ENCODE peak calls at places on chromosome 20, in six cellular contexts. One of them, this sample, is unnamed.

GRCh38 chr20:15248618-15249395 is 911.4 kb upstream of the FLRT3 start:
- DNase-seq in sigmoid colon: no peak
- DNase-seq in prostate gland: no peak
- DNase-seq in stomach: no peak
- DNase-seq in upper lobe of left lung: no peak
- DNase-seq in K562: no peak
- DNase-seq in this sample: no peak

GRCh38 chr20:53898558-53898931 is 171.8 kb downstream of the BCAS1 start:
- DNase-seq in sigmoid colon: no peak
- DNase-seq in prostate gland: no peak
- DNase-seq in stomach: no peak
- DNase-seq in upper lobe of left lung: no peak
- DNase-seq in K562: no peak
- DNase-seq in this sample: no peak

GRCh38 chr20:10508060-10508459 is 73.0 kb downstream of the SLX4IP start:
- DNase-seq in sigmoid colon: peak; percentile 84
- DNase-seq in prostate gland: peak; percentile 61
- DNase-seq in stomach: no peak
- DNase-seq in upper lobe of left lung: peak; percentile 13
- DNase-seq in K562: no peak
- DNase-seq in this sample: no peak

GRCh38 chr20:17568972-17569471 is 853 bp upstream of the DSTN start:
- DNase-seq in sigmoid colon: peak; percentile 98
- DNase-seq in prostate gland: peak; percentile 90
- DNase-seq in stomach: peak; percentile 87
- DNase-seq in upper lobe of left lung: peak; percentile 93
- DNase-seq in K562: peak; percentile 47
- DNase-seq in this sample: peak; percentile 90

GRCh38 chr20:22932236-22932635 is 102.9 kb upstream of the SSTR4 start:
- DNase-seq in sigmoid colon: no peak
- DNase-seq in prostate gland: no peak
- DNase-seq in stomach: no peak
- DNase-seq in upper lobe of left lung: no peak
- DNase-seq in K562: no peak
- DNase-seq in this sample: no peak

GRCh38 chr20:58228484-58229197 is at the start of gene ANKRD60:
- DNase-seq in sigmoid colon: peak; percentile 59
- DNase-seq in prostate gland: no peak
- DNase-seq in stomach: no peak
- DNase-seq in upper lobe of left lung: peak; percentile 87
- DNase-seq in K562: peak; percentile 77
- DNase-seq in this sample: no peak

GRCh38 chr20:9422335-9422734 is 92.1 kb upstream of the LAMP5 start:
- DNase-seq in sigmoid colon: no peak
- DNase-seq in prostate gland: no peak
- DNase-seq in stomach: no peak
- DNase-seq in upper lobe of left lung: no peak
- DNase-seq in K562: no peak
- DNase-seq in this sample: no peak

GRCh38 chr20:58638467-58639181 is 12.5 kb upstream of the STX16 start:
- DNase-seq in sigmoid colon: peak; percentile 47
- DNase-seq in prostate gland: no peak
- DNase-seq in stomach: no peak
- DNase-seq in upper lobe of left lung: no peak
- DNase-seq in K562: no peak
- DNase-seq in this sample: no peak

GRCh38 chr20:11810316-11811130 is 107.2 kb upstream of the BTBD3 start:
- DNase-seq in sigmoid colon: no peak
- DNase-seq in prostate gland: no peak
- DNase-seq in stomach: no peak
- DNase-seq in upper lobe of left lung: no peak
- DNase-seq in K562: no peak
- DNase-seq in this sample: no peak

GRCh38 chr20:41150664-41151063 is 13.3 kb downstream of the PLCG1 start:
- DNase-seq in sigmoid colon: no peak
- DNase-seq in prostate gland: no peak
- DNase-seq in stomach: no peak
- DNase-seq in upper lobe of left lung: no peak
- DNase-seq in K562: peak; percentile 75
- DNase-seq in this sample: no peak

GRCh38 chr20:39699331-39699730 is 737.2 kb downstream of the DHX35 start:
- DNase-seq in sigmoid colon: no peak
- DNase-seq in prostate gland: no peak
- DNase-seq in stomach: no peak
- DNase-seq in upper lobe of left lung: no peak
- DNase-seq in K562: no peak
- DNase-seq in this sample: no peak

GRCh38 chr20:45539382-45539781 is at the start of gene WFDC6:
- DNase-seq in sigmoid colon: no peak
- DNase-seq in prostate gland: no peak
- DNase-seq in stomach: no peak
- DNase-seq in upper lobe of left lung: no peak
- DNase-seq in K562: no peak
- DNase-seq in this sample: no peak

GRCh38 chr20:44572551-44573500 is 9.6 kb upstream of the PKIG start:
- DNase-seq in sigmoid colon: peak; percentile 86
- DNase-seq in prostate gland: peak; percentile 50
- DNase-seq in stomach: no peak
- DNase-seq in upper lobe of left lung: no peak
- DNase-seq in K562: no peak
- DNase-seq in this sample: peak; percentile 80

DNA sequence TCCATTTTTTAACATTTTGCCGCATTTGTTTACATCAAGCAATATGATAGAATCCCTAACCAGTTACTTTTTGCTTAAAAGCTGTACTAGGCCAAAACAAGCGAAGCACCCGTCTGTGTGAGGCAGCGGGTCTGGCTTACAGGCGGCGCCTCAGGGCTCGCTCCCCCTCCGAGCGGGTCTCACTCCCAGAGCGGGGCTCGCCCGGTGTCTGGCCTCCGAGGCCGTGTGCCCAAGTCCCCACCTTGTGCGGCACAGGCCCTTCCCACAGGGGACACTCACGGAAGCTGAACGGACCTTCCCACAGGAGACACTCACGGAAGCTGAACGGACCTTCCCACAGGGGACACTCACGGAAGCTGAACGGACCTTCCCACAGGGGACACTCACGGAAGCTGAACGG is 23.4 kb downstream of the ZBTB46 start:
- DNase-seq in sigmoid colon: no peak
- DNase-seq in prostate gland: no peak
- DNase-seq in stomach: no peak
- DNase-seq in upper lobe of left lung: no peak
- DNase-seq in K562: no peak
- DNase-seq in this sample: no peak
- TF ChIP-seq POLR2AphosphoS5 in sigmoid colon: no peak
- TF ChIP-seq POLR2AphosphoS5 in prostate gland: no peak
- TF ChIP-seq POLR2AphosphoS5 in stomach: no peak
- TF ChIP-seq POLR2AphosphoS5 in upper lobe of left lung: no peak
- TF ChIP-seq POLR2AphosphoS5 in K562: no peak
- TF ChIP-seq POLR2AphosphoS5 in this sample: no peak

GRCh38 chr20:32130352-32130751 is 20.8 kb downstream of the TM9SF4 start:
- DNase-seq in sigmoid colon: peak; percentile 2
- DNase-seq in prostate gland: no peak
- DNase-seq in stomach: no peak
- DNase-seq in upper lobe of left lung: no peak
- DNase-seq in K562: no peak
- DNase-seq in this sample: no peak
- TF ChIP-seq POLR2AphosphoS5 in sigmoid colon: no peak
- TF ChIP-seq POLR2AphosphoS5 in prostate gland: no peak
- TF ChIP-seq POLR2AphosphoS5 in stomach: no peak
- TF ChIP-seq POLR2AphosphoS5 in upper lobe of left lung: no peak
- TF ChIP-seq POLR2AphosphoS5 in K562: no peak
- TF ChIP-seq POLR2AphosphoS5 in this sample: no peak

DNA sequence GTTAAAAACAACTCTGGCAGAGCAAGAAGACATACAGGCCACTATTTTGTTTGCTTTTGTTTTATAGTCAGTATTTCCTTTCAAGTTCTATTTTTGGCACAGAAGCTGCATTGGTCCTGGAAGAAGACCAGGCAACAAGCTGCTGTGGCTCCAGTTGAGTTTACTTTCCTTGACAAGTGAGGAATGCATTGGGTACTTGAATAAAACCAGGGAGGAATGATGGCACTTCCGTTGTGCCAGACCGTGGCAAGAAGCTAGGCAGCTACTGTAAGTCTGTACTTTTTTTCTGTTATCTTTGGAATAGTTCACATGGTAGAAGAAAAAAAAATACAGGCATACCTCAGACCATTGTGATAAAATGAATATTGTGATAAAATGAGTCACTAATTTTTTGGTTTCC is 66.3 kb downstream of the NCOA3 start:
- DNase-seq in sigmoid colon: peak; percentile 72
- DNase-seq in prostate gland: peak; percentile 83
- DNase-seq in stomach: peak; percentile 49
- DNase-seq in upper lobe of left lung: no peak
- DNase-seq in K562: no peak
- DNase-seq in this sample: peak; percentile 27
- TF ChIP-seq POLR2AphosphoS5 in sigmoid colon: peak; percentile 98
- TF ChIP-seq POLR2AphosphoS5 in prostate gland: peak; percentile 97
- TF ChIP-seq POLR2AphosphoS5 in stomach: peak; percentile 59
- TF ChIP-seq POLR2AphosphoS5 in upper lobe of left lung: peak; percentile 27
- TF ChIP-seq POLR2AphosphoS5 in K562: no peak
- TF ChIP-seq POLR2AphosphoS5 in this sample: no peak

GRCh38 chr20:1390552-1391403 is 2.1 kb downstream of the FKBP1A start:
- DNase-seq in sigmoid colon: no peak
- DNase-seq in prostate gland: no peak
- DNase-seq in stomach: no peak
- DNase-seq in upper lobe of left lung: peak; percentile 10
- DNase-seq in K562: no peak
- DNase-seq in this sample: no peak
- TF ChIP-seq POLR2AphosphoS5 in sigmoid colon: no peak
- TF ChIP-seq POLR2AphosphoS5 in prostate gland: no peak
- TF ChIP-seq POLR2AphosphoS5 in stomach: no peak
- TF ChIP-seq POLR2AphosphoS5 in upper lobe of left lung: no peak
- TF ChIP-seq POLR2AphosphoS5 in K562: no peak
- TF ChIP-seq POLR2AphosphoS5 in this sample: peak; percentile 15

GRCh38 chr20:49411221-49411925 is 71.1 kb downstream of the KCNB1 start:
- DNase-seq in sigmoid colon: no peak
- DNase-seq in prostate gland: no peak
- DNase-seq in stomach: no peak
- DNase-seq in upper lobe of left lung: no peak
- DNase-seq in K562: no peak
- DNase-seq in this sample: no peak
- TF ChIP-seq POLR2AphosphoS5 in sigmoid colon: no peak
- TF ChIP-seq POLR2AphosphoS5 in prostate gland: no peak
- TF ChIP-seq POLR2AphosphoS5 in stomach: no peak
- TF ChIP-seq POLR2AphosphoS5 in upper lobe of left lung: no peak
- TF ChIP-seq POLR2AphosphoS5 in K562: no peak
- TF ChIP-seq POLR2AphosphoS5 in this sample: no peak

DNA sequence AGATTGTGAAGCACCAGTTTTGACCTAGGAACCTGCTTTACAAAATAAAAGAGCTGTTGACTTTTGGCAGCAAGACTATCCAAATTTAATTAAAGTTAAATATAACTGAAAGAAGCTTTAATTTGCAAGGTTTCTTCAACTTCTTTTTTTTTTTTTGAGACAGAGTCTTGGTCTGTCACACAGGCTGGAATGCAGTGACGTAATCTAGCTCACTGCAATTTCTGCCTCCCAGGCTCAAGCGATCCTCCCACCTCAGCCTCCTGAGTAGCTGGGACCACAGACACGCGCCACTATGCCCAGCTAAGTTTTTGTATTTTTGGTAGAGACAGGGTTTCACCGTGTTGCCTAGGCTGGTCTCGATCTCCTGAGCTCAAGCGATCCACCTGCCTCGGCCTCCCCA is 13.7 kb upstream of the CSE1L start:
- DNase-seq in sigmoid colon: no peak
- DNase-seq in prostate gland: no peak
- DNase-seq in stomach: no peak
- DNase-seq in upper lobe of left lung: no peak
- DNase-seq in K562: no peak
- DNase-seq in this sample: no peak
- TF ChIP-seq POLR2AphosphoS5 in sigmoid colon: no peak
- TF ChIP-seq POLR2AphosphoS5 in prostate gland: no peak
- TF ChIP-seq POLR2AphosphoS5 in stomach: no peak
- TF ChIP-seq POLR2AphosphoS5 in upper lobe of left lung: no peak
- TF ChIP-seq POLR2AphosphoS5 in K562: no peak
- TF ChIP-seq POLR2AphosphoS5 in this sample: no peak

GRCh38 chr20:56827763-56828162 is 198.7 kb downstream of the TFAP2C start:
- DNase-seq in sigmoid colon: peak; percentile 70
- DNase-seq in prostate gland: no peak
- DNase-seq in stomach: no peak
- DNase-seq in upper lobe of left lung: peak; percentile 34
- DNase-seq in K562: no peak
- DNase-seq in this sample: no peak

GRCh38 chr20:56828402-56828801 is 199.3 kb downstream of the TFAP2C start:
- DNase-seq in sigmoid colon: no peak
- DNase-seq in prostate gland: no peak
- DNase-seq in stomach: no peak
- DNase-seq in upper lobe of left lung: no peak
- DNase-seq in K562: peak; percentile 62
- DNase-seq in this sample: no peak

GRCh38 chr20:56826306-56826970 is 197.3 kb downstream of the TFAP2C start:
- DNase-seq in sigmoid colon: peak; percentile 82
- DNase-seq in prostate gland: peak; percentile 28
- DNase-seq in stomach: no peak
- DNase-seq in upper lobe of left lung: no peak
- DNase-seq in K562: no peak
- DNase-seq in this sample: no peak

GRCh38 chr20:56829788-56830385 is 200.8 kb downstream of the TFAP2C start:
- DNase-seq in sigmoid colon: no peak
- DNase-seq in prostate gland: no peak
- DNase-seq in stomach: no peak
- DNase-seq in upper lobe of left lung: no peak
- DNase-seq in K562: no peak
- DNase-seq in this sample: no peak

GRCh38 chr20:56826971-56827645 is 198.0 kb downstream of the TFAP2C start:
- DNase-seq in sigmoid colon: peak; percentile 83
- DNase-seq in prostate gland: peak; percentile 30
- DNase-seq in stomach: no peak
- DNase-seq in upper lobe of left lung: peak; percentile 67
- DNase-seq in K562: no peak
- DNase-seq in this sample: no peak
- TF ChIP-seq POLR2AphosphoS5 in sigmoid colon: peak; percentile 77
- TF ChIP-seq POLR2AphosphoS5 in prostate gland: peak; percentile 59
- TF ChIP-seq POLR2AphosphoS5 in stomach: no peak
- TF ChIP-seq POLR2AphosphoS5 in upper lobe of left lung: no peak
- TF ChIP-seq POLR2AphosphoS5 in K562: no peak
- TF ChIP-seq POLR2AphosphoS5 in this sample: no peak

GRCh38 chr20:62583424-62583920 is 58.8 kb upstream of the SLCO4A1 start:
- DNase-seq in sigmoid colon: peak; percentile 78
- DNase-seq in prostate gland: no peak
- DNase-seq in stomach: no peak
- DNase-seq in upper lobe of left lung: no peak
- DNase-seq in K562: no peak
- DNase-seq in this sample: no peak
- TF ChIP-seq POLR2AphosphoS5 in sigmoid colon: no peak
- TF ChIP-seq POLR2AphosphoS5 in prostate gland: no peak
- TF ChIP-seq POLR2AphosphoS5 in stomach: no peak
- TF ChIP-seq POLR2AphosphoS5 in upper lobe of left lung: no peak
- TF ChIP-seq POLR2AphosphoS5 in K562: no peak
- TF ChIP-seq POLR2AphosphoS5 in this sample: no peak

This sample was measured in Panc1.